ENCODE peak calls at places on chromosomes 1 and 21, in eight cellular contexts. One of them, this sample, is unnamed.

GRCh38 chr1:192788184-192788583 is 20.7 kb upstream of the RGS2 start:
- DNase-seq in upper lobe of left lung: no peak
- DNase-seq in DND-41: no peak
- DNase-seq in Peyer's patch: no peak
- DNase-seq in uterus: peak
- DNase-seq in lower leg skin: peak
- DNase-seq in stomach: no peak
- DNase-seq in transverse colon: no peak
- DNase-seq in this sample: no peak

GRCh38 chr1:40204855-40205254 is 42.9 kb upstream of the TMCO2 start:
- DNase-seq in upper lobe of left lung: no peak
- DNase-seq in DND-41: no peak
- DNase-seq in Peyer's patch: no peak
- DNase-seq in uterus: no peak
- DNase-seq in lower leg skin: no peak
- DNase-seq in stomach: no peak
- DNase-seq in transverse colon: no peak
- DNase-seq in this sample: no peak

GRCh38 chr1:117802546-117803257 is 126.7 kb downstream of the GDAP2 start:
- DNase-seq in upper lobe of left lung: no peak
- DNase-seq in DND-41: no peak
- DNase-seq in Peyer's patch: no peak
- DNase-seq in uterus: no peak
- DNase-seq in lower leg skin: no peak
- DNase-seq in stomach: no peak
- DNase-seq in transverse colon: no peak
- DNase-seq in this sample: no peak

GRCh38 chr1:24491577-24492360 is 10.9 kb upstream of the RCAN3 start:
- DNase-seq in upper lobe of left lung: no peak
- DNase-seq in DND-41: no peak
- DNase-seq in Peyer's patch: no peak
- DNase-seq in uterus: no peak
- DNase-seq in lower leg skin: no peak
- DNase-seq in stomach: no peak
- DNase-seq in transverse colon: no peak
- DNase-seq in this sample: no peak

GRCh38 chr1:88052162-88052561 is 631.9 kb upstream of the PKN2 start:
- DNase-seq in upper lobe of left lung: no peak
- DNase-seq in DND-41: no peak
- DNase-seq in Peyer's patch: no peak
- DNase-seq in uterus: no peak
- DNase-seq in lower leg skin: no peak
- DNase-seq in stomach: no peak
- DNase-seq in transverse colon: no peak
- DNase-seq in this sample: no peak

GRCh38 chr1:171122903-171123302 is 32.2 kb downstream of the FMO3 start:
- DNase-seq in upper lobe of left lung: no peak
- DNase-seq in DND-41: no peak
- DNase-seq in Peyer's patch: no peak
- DNase-seq in uterus: no peak
- DNase-seq in lower leg skin: no peak
- DNase-seq in stomach: no peak
- DNase-seq in transverse colon: no peak
- DNase-seq in this sample: no peak

GRCh38 chr1:27154469-27154990 is 395 bp downstream of the SLC9A1 start:
- DNase-seq in upper lobe of left lung: no peak
- DNase-seq in DND-41: no peak
- DNase-seq in Peyer's patch: no peak
- DNase-seq in uterus: no peak
- DNase-seq in lower leg skin: no peak
- DNase-seq in stomach: no peak
- DNase-seq in transverse colon: no peak
- DNase-seq in this sample: no peak

GRCh38 chr1:180194546-180195207 is 35.4 kb upstream of the LHX4 start:
- DNase-seq in upper lobe of left lung: no peak
- DNase-seq in DND-41: peak
- DNase-seq in Peyer's patch: no peak
- DNase-seq in uterus: no peak
- DNase-seq in lower leg skin: no peak
- DNase-seq in stomach: no peak
- DNase-seq in transverse colon: no peak
- DNase-seq in this sample: no peak

GRCh38 chr1:75811211-75811981 is 14.7 kb downstream of the MSH4 start:
- DNase-seq in upper lobe of left lung: no peak
- DNase-seq in DND-41: no peak
- DNase-seq in Peyer's patch: no peak
- DNase-seq in uterus: no peak
- DNase-seq in lower leg skin: no peak
- DNase-seq in stomach: no peak
- DNase-seq in transverse colon: no peak
- DNase-seq in this sample: no peak

GRCh38 chr1:192849442-192849841 is 40.6 kb downstream of the RGS2 start:
- DNase-seq in upper lobe of left lung: no peak
- DNase-seq in DND-41: no peak
- DNase-seq in Peyer's patch: no peak
- DNase-seq in uterus: no peak
- DNase-seq in lower leg skin: no peak
- DNase-seq in stomach: no peak
- DNase-seq in transverse colon: no peak
- DNase-seq in this sample: no peak

GRCh38 chr1:3275471-3276340 is 178.8 kb upstream of the ARHGEF16 start:
- DNase-seq in upper lobe of left lung: peak
- DNase-seq in DND-41: no peak
- DNase-seq in Peyer's patch: no peak
- DNase-seq in uterus: no peak
- DNase-seq in lower leg skin: no peak
- DNase-seq in stomach: no peak
- DNase-seq in transverse colon: no peak
- DNase-seq in this sample: no peak

GRCh38 chr1:37038079-37038702 is 3.9 kb upstream of the GRIK3 start:
- DNase-seq in upper lobe of left lung: no peak
- DNase-seq in DND-41: no peak
- DNase-seq in Peyer's patch: no peak
- DNase-seq in uterus: no peak
- DNase-seq in lower leg skin: no peak
- DNase-seq in stomach: no peak
- DNase-seq in transverse colon: no peak
- DNase-seq in this sample: peak

DNA sequence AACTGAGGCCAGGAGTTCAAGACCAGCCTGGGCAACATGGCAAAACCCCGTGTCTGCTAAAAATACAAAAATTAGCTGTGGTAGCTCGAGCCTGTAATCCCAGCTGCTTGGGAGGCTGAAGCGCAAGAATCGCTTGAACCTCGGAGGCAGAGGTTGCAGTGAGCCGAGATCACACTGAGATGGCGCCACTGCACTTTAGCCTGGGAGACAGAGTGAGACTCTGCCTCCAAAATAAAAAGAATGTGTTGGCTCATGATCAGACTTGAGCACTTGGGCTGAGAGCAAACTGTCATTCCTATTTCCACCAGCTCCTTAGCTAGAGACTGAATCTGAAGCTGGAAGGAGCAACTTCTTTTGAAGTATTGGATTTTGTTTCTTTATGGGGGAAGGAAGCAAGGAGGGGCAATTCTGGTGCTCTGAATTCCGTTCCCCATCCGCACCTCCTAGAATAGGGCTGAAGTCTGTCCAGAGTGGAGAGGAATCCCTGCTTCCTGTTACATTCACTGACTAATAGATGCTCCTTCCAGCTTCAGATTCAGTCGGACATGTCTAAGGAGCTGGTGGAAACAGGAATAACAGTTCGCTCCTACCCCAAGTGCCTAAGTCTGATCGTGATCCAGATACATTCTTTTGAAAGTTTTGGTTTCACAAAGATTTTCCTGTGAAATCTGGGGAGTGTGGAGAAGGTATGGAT is 3.8 kb downstream of the ZNF672 start:
- DNase-seq in upper lobe of left lung: no peak
- DNase-seq in DND-41: peak
- DNase-seq in Peyer's patch: no peak
- DNase-seq in uterus: no peak
- DNase-seq in lower leg skin: no peak
- DNase-seq in stomach: no peak
- DNase-seq in transverse colon: peak
- DNase-seq in this sample: peak
- H3K4me3 ChIP-seq in upper lobe of left lung: no peak
- H3K4me3 ChIP-seq in DND-41: no peak
- H3K4me3 ChIP-seq in Peyer's patch: no peak
- H3K4me3 ChIP-seq in uterus: no peak
- H3K4me3 ChIP-seq in lower leg skin: no peak
- H3K4me3 ChIP-seq in stomach: no peak
- H3K4me3 ChIP-seq in transverse colon: no peak
- H3K4me3 ChIP-seq in this sample: no peak

GRCh38 chr1:183185941-183186490 is at the start of gene LAMC2:
- DNase-seq in upper lobe of left lung: peak
- DNase-seq in DND-41: no peak
- DNase-seq in Peyer's patch: peak
- DNase-seq in uterus: peak
- DNase-seq in lower leg skin: peak
- DNase-seq in stomach: peak
- DNase-seq in transverse colon: peak
- DNase-seq in this sample: no peak
- TF ChIP-seq CTCF in upper lobe of left lung: no peak
- TF ChIP-seq CTCF in DND-41: no peak
- TF ChIP-seq CTCF in Peyer's patch: peak
- TF ChIP-seq CTCF in uterus: peak
- TF ChIP-seq CTCF in lower leg skin: no peak
- TF ChIP-seq CTCF in stomach: no peak
- TF ChIP-seq CTCF in transverse colon: peak
- TF ChIP-seq CTCF in this sample: no peak

GRCh38 chr1:67832737-67833594 is at the start of gene GNG12:
- DNase-seq in upper lobe of left lung: peak
- DNase-seq in DND-41: peak
- DNase-seq in Peyer's patch: peak
- DNase-seq in uterus: peak
- DNase-seq in lower leg skin: peak
- DNase-seq in stomach: peak
- DNase-seq in transverse colon: peak
- DNase-seq in this sample: peak

GRCh38 chr1:67830226-67830625 is 3.0 kb downstream of the GNG12 start:
- DNase-seq in upper lobe of left lung: no peak
- DNase-seq in DND-41: no peak
- DNase-seq in Peyer's patch: no peak
- DNase-seq in uterus: no peak
- DNase-seq in lower leg skin: no peak
- DNase-seq in stomach: no peak
- DNase-seq in transverse colon: no peak
- DNase-seq in this sample: no peak

GRCh38 chr1:67833595-67833926 is 294 bp upstream of the GNG12 start:
- DNase-seq in upper lobe of left lung: no peak
- DNase-seq in DND-41: no peak
- DNase-seq in Peyer's patch: no peak
- DNase-seq in uterus: no peak
- DNase-seq in lower leg skin: peak
- DNase-seq in stomach: no peak
- DNase-seq in transverse colon: no peak
- DNase-seq in this sample: no peak

GRCh38 chr1:67830928-67831596 is 2.2 kb downstream of the GNG12 start:
- DNase-seq in upper lobe of left lung: no peak
- DNase-seq in DND-41: no peak
- DNase-seq in Peyer's patch: no peak
- DNase-seq in uterus: no peak
- DNase-seq in lower leg skin: no peak
- DNase-seq in stomach: no peak
- DNase-seq in transverse colon: no peak
- DNase-seq in this sample: no peak

GRCh38 chr1:67831850-67832513 is 1.3 kb downstream of the GNG12 start:
- DNase-seq in upper lobe of left lung: peak
- DNase-seq in DND-41: no peak
- DNase-seq in Peyer's patch: peak
- DNase-seq in uterus: peak
- DNase-seq in lower leg skin: peak
- DNase-seq in stomach: peak
- DNase-seq in transverse colon: peak
- DNase-seq in this sample: no peak
- H3K4me3 ChIP-seq in upper lobe of left lung: peak
- H3K4me3 ChIP-seq in DND-41: no peak
- H3K4me3 ChIP-seq in Peyer's patch: peak
- H3K4me3 ChIP-seq in uterus: peak
- H3K4me3 ChIP-seq in lower leg skin: peak
- H3K4me3 ChIP-seq in stomach: peak
- H3K4me3 ChIP-seq in transverse colon: peak
- H3K4me3 ChIP-seq in this sample: peak

GRCh38 chr21:20570824-20571232 is 427.4 kb upstream of the NCAM2 start:
- DNase-seq in upper lobe of left lung: no peak
- DNase-seq in DND-41: no peak
- DNase-seq in Peyer's patch: no peak
- DNase-seq in uterus: no peak
- DNase-seq in lower leg skin: no peak
- DNase-seq in stomach: no peak
- DNase-seq in transverse colon: no peak
- DNase-seq in this sample: no peak
- TF ChIP-seq CTCF in upper lobe of left lung: no peak
- TF ChIP-seq CTCF in DND-41: no peak
- TF ChIP-seq CTCF in Peyer's patch: no peak
- TF ChIP-seq CTCF in uterus: no peak
- TF ChIP-seq CTCF in lower leg skin: no peak
- TF ChIP-seq CTCF in stomach: no peak
- TF ChIP-seq CTCF in transverse colon: no peak
- TF ChIP-seq CTCF in this sample: no peak

This sample was measured in GM12865.